ENCODE peak calls at places on chromosomes 6 and 20, in six cellular contexts. One of them, this sample, is unnamed.

GRCh38 chr20:3753098-3753497 is 14.5 kb downstream of the ADISSP start:
- DNase-seq in uterus: peak; percentile 73
- DNase-seq in adrenal gland: peak; percentile 79
- DNase-seq in PC-9: peak; percentile 37
- DNase-seq in hepatocyte: peak; percentile 73
- DNase-seq in IMR-90: peak; percentile 73
- DNase-seq in this sample: peak; percentile 45

GRCh38 chr6:107633680-107634141 is 143.8 kb downstream of the SOBP start:
- DNase-seq in uterus: no peak
- DNase-seq in adrenal gland: no peak
- DNase-seq in hepatocyte: no peak
- DNase-seq in IMR-90: no peak
- DNase-seq in PC-9: no peak
- DNase-seq in this sample: no peak

GRCh38 chr6:15543262-15543917 is 119.4 kb downstream of the DTNBP1 start:
- DNase-seq in hepatocyte: no peak
- DNase-seq in PC-9: no peak
- DNase-seq in uterus: no peak
- DNase-seq in IMR-90: no peak
- DNase-seq in adrenal gland: no peak
- DNase-seq in this sample: no peak

GRCh38 chr6:151494235-151494950 is 576 bp downstream of the CCDC170 start:
- DNase-seq in adrenal gland: peak; percentile 58
- DNase-seq in hepatocyte: peak; percentile 60
- DNase-seq in PC-9: peak; percentile 25
- DNase-seq in IMR-90: peak; percentile 41
- DNase-seq in uterus: peak; percentile 48
- DNase-seq in this sample: no peak

GRCh38 chr6:44049163-44049988 is 77.9 kb downstream of the MRPL14 start:
- DNase-seq in PC-9: no peak
- DNase-seq in hepatocyte: no peak
- DNase-seq in uterus: peak; percentile 81
- DNase-seq in adrenal gland: no peak
- DNase-seq in IMR-90: peak; percentile 62
- DNase-seq in this sample: peak; percentile 42

GRCh38 chr6:90083891-90084290 is 189.6 kb downstream of the GJA10 start:
- DNase-seq in adrenal gland: no peak
- DNase-seq in uterus: no peak
- DNase-seq in IMR-90: no peak
- DNase-seq in PC-9: no peak
- DNase-seq in hepatocyte: no peak
- DNase-seq in this sample: no peak

GRCh38 chr20:23564927-23565326 is 3.4 kb downstream of the CST9L start:
- DNase-seq in uterus: no peak
- DNase-seq in hepatocyte: no peak
- DNase-seq in PC-9: no peak
- DNase-seq in IMR-90: no peak
- DNase-seq in adrenal gland: no peak
- DNase-seq in this sample: no peak

GRCh38 chr6:89199571-89199970 is 17.6 kb downstream of the GABRR1 start:
- DNase-seq in IMR-90: no peak
- DNase-seq in hepatocyte: no peak
- DNase-seq in PC-9: no peak
- DNase-seq in adrenal gland: no peak
- DNase-seq in uterus: no peak
- DNase-seq in this sample: peak; percentile 52

GRCh38 chr20:34190679-34191090 is 50.5 kb upstream of the ASIP start:
- DNase-seq in IMR-90: peak; percentile 87
- DNase-seq in uterus: peak; percentile 68
- DNase-seq in hepatocyte: peak; percentile 88
- DNase-seq in PC-9: peak; percentile 78
- DNase-seq in adrenal gland: peak; percentile 72
- DNase-seq in this sample: peak; percentile 32

GRCh38 chr6:92377137-92377536 is 1042.2 kb downstream of the EPHA7 start:
- DNase-seq in PC-9: no peak
- DNase-seq in adrenal gland: no peak
- DNase-seq in hepatocyte: no peak
- DNase-seq in IMR-90: no peak
- DNase-seq in uterus: no peak
- DNase-seq in this sample: no peak

GRCh38 chr6:150334790-150335783 is 33.7 kb upstream of the IYD start:
- DNase-seq in adrenal gland: peak; percentile 55
- DNase-seq in IMR-90: peak; percentile 82
- DNase-seq in hepatocyte: peak; percentile 78
- DNase-seq in uterus: peak; percentile 33
- DNase-seq in PC-9: peak; percentile 20
- DNase-seq in this sample: peak; percentile 28

GRCh38 chr20:58374906-58375760 is 13.9 kb upstream of the VAPB start:
- DNase-seq in uterus: no peak
- DNase-seq in PC-9: no peak
- DNase-seq in hepatocyte: peak; percentile 25
- DNase-seq in IMR-90: peak; percentile 68
- DNase-seq in adrenal gland: no peak
- DNase-seq in this sample: no peak

GRCh38 chr6:21953831-21954801 is 342.7 kb downstream of the PRL start:
- DNase-seq in uterus: peak; percentile 48
- DNase-seq in PC-9: no peak
- DNase-seq in hepatocyte: peak; percentile 61
- DNase-seq in IMR-90: peak; percentile 93
- DNase-seq in adrenal gland: no peak
- DNase-seq in this sample: peak; percentile 56

GRCh38 chr20:56810141-56810540 is 181.0 kb downstream of the TFAP2C start:
- DNase-seq in PC-9: no peak
- DNase-seq in uterus: no peak
- DNase-seq in adrenal gland: no peak
- DNase-seq in hepatocyte: no peak
- DNase-seq in IMR-90: no peak
- DNase-seq in this sample: no peak

GRCh38 chr20:19978511-19979210 is 38.5 kb upstream of the NAA20 start:
- DNase-seq in uterus: no peak
- DNase-seq in PC-9: no peak
- DNase-seq in adrenal gland: no peak
- DNase-seq in hepatocyte: no peak
- DNase-seq in IMR-90: no peak
- DNase-seq in this sample: no peak

GRCh38 chr20:19976595-19977372 is 40.4 kb upstream of the NAA20 start:
- DNase-seq in uterus: peak; percentile 72
- DNase-seq in IMR-90: peak; percentile 83
- DNase-seq in PC-9: peak; percentile 78
- DNase-seq in hepatocyte: peak; percentile 62
- DNase-seq in adrenal gland: peak; percentile 57
- DNase-seq in this sample: peak; percentile 70

GRCh38 chr20:19975436-19975799 is 41.7 kb upstream of the NAA20 start:
- DNase-seq in uterus: no peak
- DNase-seq in PC-9: no peak
- DNase-seq in hepatocyte: no peak
- DNase-seq in adrenal gland: no peak
- DNase-seq in IMR-90: peak; percentile 54
- DNase-seq in this sample: no peak

GRCh38 chr20:19975901-19976300 is 41.3 kb upstream of the NAA20 start:
- DNase-seq in PC-9: no peak
- DNase-seq in IMR-90: no peak
- DNase-seq in uterus: no peak
- DNase-seq in adrenal gland: no peak
- DNase-seq in hepatocyte: no peak
- DNase-seq in this sample: no peak

GRCh38 chr20:19977373-19977770 is 39.8 kb upstream of the NAA20 start:
- DNase-seq in PC-9: no peak
- DNase-seq in hepatocyte: no peak
- DNase-seq in IMR-90: no peak
- DNase-seq in uterus: no peak
- DNase-seq in adrenal gland: no peak
- DNase-seq in this sample: no peak
- H3K27ac ChIP-seq in PC-9: peak overlapping the region; percentile 95
- H3K27ac ChIP-seq in hepatocyte: peak overlapping the region; percentile 89
- H3K27ac ChIP-seq in IMR-90: peak overlapping the region; percentile 71
- H3K27ac ChIP-seq in uterus: peak overlapping the region; percentile 87
- H3K27ac ChIP-seq in adrenal gland: peak overlapping the region; percentile 92
- H3K27ac ChIP-seq in this sample: peak overlapping the region; percentile 84

GRCh38 chr6:145660676-145661075 is 74.6 kb downstream of the EPM2A start:
- DNase-seq in adrenal gland: no peak
- DNase-seq in IMR-90: no peak
- DNase-seq in hepatocyte: no peak
- DNase-seq in uterus: no peak
- DNase-seq in PC-9: no peak
- DNase-seq in this sample: no peak

GRCh38 chr6:145652572-145652971 is 82.7 kb downstream of the EPM2A start:
- DNase-seq in IMR-90: no peak
- DNase-seq in uterus: no peak
- DNase-seq in PC-9: no peak
- DNase-seq in adrenal gland: no peak
- DNase-seq in hepatocyte: no peak
- DNase-seq in this sample: no peak

GRCh38 chr6:145651988-145652387 is 83.3 kb downstream of the EPM2A start:
- DNase-seq in adrenal gland: no peak
- DNase-seq in hepatocyte: no peak
- DNase-seq in IMR-90: no peak
- DNase-seq in PC-9: no peak
- DNase-seq in uterus: no peak
- DNase-seq in this sample: no peak

DNA sequence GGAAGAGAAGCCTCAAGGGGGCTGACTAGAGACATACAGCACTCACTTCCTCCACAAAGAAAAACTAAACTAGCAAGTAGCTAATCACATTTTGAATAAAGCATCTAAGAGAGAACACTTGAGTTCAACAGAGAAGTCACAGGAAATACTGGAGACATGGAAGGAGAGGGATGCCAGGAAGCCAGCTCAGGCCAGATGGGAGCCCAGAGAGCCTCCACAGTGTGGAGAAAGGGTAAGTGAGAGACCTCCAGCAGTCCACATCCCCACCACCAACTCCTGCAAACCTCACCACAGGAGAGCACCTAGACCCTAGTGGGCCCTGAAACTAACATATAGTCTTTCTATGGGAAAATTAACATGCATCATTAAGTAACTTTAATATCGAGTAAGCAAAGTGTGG is 79.2 kb downstream of the EPM2A start:
- DNase-seq in IMR-90: no peak
- DNase-seq in adrenal gland: no peak
- DNase-seq in uterus: no peak
- DNase-seq in PC-9: no peak
- DNase-seq in hepatocyte: no peak
- DNase-seq in this sample: no peak
- TF ChIP-seq CTCF in IMR-90: no peak
- TF ChIP-seq CTCF in adrenal gland: no peak
- TF ChIP-seq CTCF in uterus: no peak
- TF ChIP-seq CTCF in PC-9: no peak
- TF ChIP-seq CTCF in hepatocyte: no peak
- TF ChIP-seq CTCF in this sample: no peak

GRCh38 chr6:52512199-52512598 is 64.7 kb downstream of the TRAM2 start:
- DNase-seq in IMR-90: peak; percentile 88
- DNase-seq in adrenal gland: peak; percentile 55
- DNase-seq in PC-9: peak; percentile 40
- DNase-seq in hepatocyte: peak; percentile 71
- DNase-seq in uterus: peak; percentile 82
- DNase-seq in this sample: peak; percentile 25
- H3K27ac ChIP-seq in IMR-90: peak overlapping the region; percentile 91
- H3K27ac ChIP-seq in adrenal gland: peak overlapping the region; percentile 45
- H3K27ac ChIP-seq in PC-9: peak overlapping the region; percentile 87
- H3K27ac ChIP-seq in hepatocyte: peak overlapping the region; percentile 88
- H3K27ac ChIP-seq in uterus: peak overlapping the region; percentile 86
- H3K27ac ChIP-seq in this sample: peak overlapping the region; percentile 41

DNA sequence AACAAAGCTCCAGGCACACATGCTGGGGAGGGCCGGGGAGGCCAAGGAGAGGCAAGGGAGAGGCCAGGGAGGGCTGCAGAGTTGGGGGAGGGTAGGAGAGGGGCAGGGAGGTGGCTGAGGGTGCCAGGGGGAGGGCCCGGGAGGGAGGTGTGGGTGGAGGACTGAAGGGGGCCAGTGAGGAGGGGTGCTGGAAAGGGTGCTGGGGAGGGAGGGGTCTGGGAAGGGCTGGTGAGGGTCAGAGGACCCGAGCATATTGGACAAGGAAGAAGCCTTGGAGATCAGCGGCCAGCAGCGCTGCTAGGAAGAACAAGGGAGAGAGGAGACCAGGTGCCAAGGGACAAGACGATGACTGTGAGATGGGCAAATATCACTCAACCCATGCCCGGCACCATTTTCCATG is 49.7 kb upstream of the GPR31 start:
- DNase-seq in uterus: no peak
- DNase-seq in IMR-90: no peak
- DNase-seq in PC-9: no peak
- DNase-seq in adrenal gland: no peak
- DNase-seq in hepatocyte: no peak
- DNase-seq in this sample: no peak
- TF ChIP-seq CTCF in uterus: no peak
- TF ChIP-seq CTCF in IMR-90: no peak
- TF ChIP-seq CTCF in PC-9: no peak
- TF ChIP-seq CTCF in adrenal gland: no peak
- TF ChIP-seq CTCF in hepatocyte: no peak
- TF ChIP-seq CTCF in this sample: no peak

DNA sequence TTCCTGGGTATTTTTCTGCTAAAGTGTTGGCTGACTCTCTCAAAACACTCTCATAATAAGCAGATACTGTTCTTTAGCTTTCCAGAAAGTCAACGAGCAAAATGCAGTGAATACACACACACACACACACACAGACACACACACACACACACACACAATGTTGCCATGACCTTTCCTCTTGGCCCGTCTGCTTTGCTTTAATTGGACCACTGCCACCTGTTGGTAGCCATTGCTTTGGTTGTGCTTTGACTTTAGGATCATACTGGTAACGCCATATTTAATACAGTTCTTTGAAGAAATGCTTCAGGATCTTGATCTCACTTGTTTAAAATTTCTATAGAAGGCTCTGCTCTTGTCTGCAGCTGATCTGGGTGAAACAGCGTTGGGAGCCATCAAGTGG is 4.4 kb downstream of the FIG4 start:
- DNase-seq in IMR-90: no peak
- DNase-seq in hepatocyte: no peak
- DNase-seq in uterus: no peak
- DNase-seq in adrenal gland: no peak
- DNase-seq in PC-9: no peak
- DNase-seq in this sample: peak; percentile 11
- H3K27ac ChIP-seq in IMR-90: no peak overlapping the region
- H3K27ac ChIP-seq in hepatocyte: no peak overlapping the region
- H3K27ac ChIP-seq in uterus: no peak overlapping the region
- H3K27ac ChIP-seq in adrenal gland: no peak overlapping the region
- H3K27ac ChIP-seq in PC-9: no peak overlapping the region
- H3K27ac ChIP-seq in this sample: no peak overlapping the region

DNA sequence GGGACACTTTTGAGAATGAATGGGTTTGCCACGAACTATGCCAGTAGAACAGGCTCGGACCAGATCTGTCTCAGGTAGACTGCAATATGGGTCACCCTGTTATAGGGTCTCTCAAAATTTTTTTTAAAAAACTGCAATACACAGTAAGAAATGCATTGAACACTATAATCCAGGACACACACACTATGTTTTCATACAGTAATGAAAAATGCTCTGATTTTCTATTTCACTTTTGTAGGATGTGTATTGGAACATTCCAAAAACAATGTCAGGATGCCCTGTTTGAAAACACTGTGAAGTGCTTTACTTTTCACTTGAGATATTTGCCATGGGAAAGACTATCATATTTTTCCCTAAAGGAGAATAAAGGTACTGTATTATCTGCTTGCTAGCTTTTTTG is 25.1 kb downstream of the PARD6B start:
- DNase-seq in hepatocyte: no peak
- DNase-seq in adrenal gland: no peak
- DNase-seq in IMR-90: no peak
- DNase-seq in uterus: no peak
- DNase-seq in PC-9: no peak
- DNase-seq in this sample: no peak
- TF ChIP-seq CTCF in hepatocyte: no peak
- TF ChIP-seq CTCF in adrenal gland: no peak
- TF ChIP-seq CTCF in IMR-90: no peak
- TF ChIP-seq CTCF in uterus: no peak
- TF ChIP-seq CTCF in PC-9: no peak
- TF ChIP-seq CTCF in this sample: no peak